ENCODE peak calls at places on chromosomes 7 and 10, in seven cellular contexts. Q, O, M, S, E, V and C are unnamed samples.

GRCh38 chr7:97845622-97846203 is 26.5 kb downstream of the ASNS start:
- DNase-seq in O (no peak), V (peak; percentile 16), E (no peak), Q (peak; percentile 24), S (peak; percentile 38), M (peak; percentile 16), C (peak; percentile 17)

GRCh38 chr7:86226191-86226590 is 417.5 kb upstream of the GRM3 start:
- DNase-seq in V (no peak), O (no peak), M (no peak), S (no peak), E (no peak), Q (no peak), C (no peak)

GRCh38 chr7:157027568-157028527 is 17.4 kb upstream of the MNX1 start:
- DNase-seq in S (no peak), E (no peak), Q (peak; percentile 9), V (no peak), O (no peak), M (no peak), C (peak; percentile 43)

GRCh38 chr7:64888901-64889685 is 14.0 kb upstream of the ZNF273 start:
- DNase-seq in S (no peak), Q (no peak), E (peak; percentile 60), O (no peak), V (no peak), M (no peak), C (no peak)

GRCh38 chr7:38224392-38224791 is 46.3 kb downstream of the STARD3NL start:
- DNase-seq in E (no peak), S (no peak), M (no peak), V (no peak), Q (no peak), O (no peak), C (no peak)

GRCh38 chr10:77163670-77164348 is 473.8 kb downstream of the KCNMA1 start:
- DNase-seq in E (peak; percentile 61), Q (peak; percentile 98), M (peak; percentile 67), S (no peak), O (peak; percentile 80), V (peak; percentile 99), C (no peak)

GRCh38 chr7:114842551-114843065 is 79.3 kb upstream of the MDFIC start:
- DNase-seq in E (no peak), S (no peak), O (no peak), Q (no peak), M (no peak), V (no peak), C (no peak)

GRCh38 chr7:98864726-98865420 is 4.9 kb downstream of the TMEM130 start:
- DNase-seq in Q (no peak), M (no peak), O (no peak), V (no peak), S (no peak), E (no peak), C (no peak)

GRCh38 chr7:94698275-94698674 is 42.3 kb upstream of the SGCE start:
- DNase-seq in Q (peak; percentile 64), V (peak; percentile 64), O (no peak), S (no peak), E (no peak), M (peak; percentile 7), C (no peak)

GRCh38 chr7:27170936-27171635 is 3.0 kb downstream of the HOXA10 start:
- DNase-seq in O (peak; percentile 51), V (no peak), Q (no peak), E (no peak), M (no peak), S (no peak), C (no peak)

GRCh38 chr10:43585046-43585445 is 10.6 kb upstream of the ZNF239 start:
- DNase-seq in V (no peak), Q (peak; percentile 44), E (no peak), S (no peak), M (no peak), O (no peak), C (no peak)

GRCh38 chr10:124237282-124237975 is 144.0 kb upstream of the CHST15 start:
- DNase-seq in M (no peak), Q (no peak), O (peak; percentile 37), V (no peak), S (no peak), E (no peak), C (no peak)

GRCh38 chr10:79259834-79260233 is 87.4 kb upstream of the PPIF start:
- DNase-seq in S (no peak), Q (no peak), V (no peak), E (no peak), O (no peak), M (no peak), C (no peak)

GRCh38 chr10:50988792-50989191 is 85.5 kb upstream of the PRKG1 start:
- DNase-seq in Q (no peak), V (no peak), M (no peak), S (no peak), E (no peak), O (no peak), C (no peak)

GRCh38 chr10:12194752-12195271 is 879 bp downstream of the NUDT5 start:
- DNase-seq in M (no peak), Q (peak; percentile 22), V (peak; percentile 51), E (peak; percentile 54), S (peak; percentile 46), O (peak; percentile 69), C (peak; percentile 17)

GRCh38 chr7:149615690-149616270 is 118.2 kb upstream of the ZNF746 start:
- DNase-seq in S (no peak), V (no peak), E (no peak), Q (no peak), M (no peak), O (no peak), C (no peak)

GRCh38 chr10:77386833-77387232 is 250.8 kb downstream of the KCNMA1 start:
- DNase-seq in M (no peak), V (peak; percentile 74), E (no peak), Q (peak; percentile 57), O (peak; percentile 75), S (no peak), C (no peak)

GRCh38 chr10:125448596-125448995 is 234.4 kb downstream of the TEX36 start:
- DNase-seq in Q (no peak), M (peak; percentile 28), V (no peak), E (peak; percentile 47), S (peak; percentile 8), O (no peak), C (peak; percentile 56)

GRCh38 chr7:150955519-150956394 is 22.4 kb downstream of the KCNH2 start:
- DNase-seq in O (no peak), S (no peak), M (no peak), V (no peak), E (peak; percentile 51), Q (no peak), C (no peak)

GRCh38 chr10:124657806-124658205 is 86.4 kb downstream of the FAM53B start:
- DNase-seq in Q (no peak), M (no peak), E (no peak), O (no peak), S (no peak), V (peak; percentile 38), C (no peak)

GRCh38 chr10:102519246-102519805 is 15.6 kb downstream of the SUFU start:
- DNase-seq in E (no peak), O (no peak), S (no peak), Q (no peak), M (no peak), V (no peak), C (no peak)

GRCh38 chr7:103660455-103661371 is 214.7 kb upstream of the SLC26A5 start:
- DNase-seq in S (no peak), E (no peak), Q (peak; percentile 44), V (peak; percentile 46), O (no peak), M (no peak), C (peak; percentile 22)

GRCh38 chr7:13725591-13725990 is 263.9 kb downstream of the ETV1 start:
- DNase-seq in M (no peak), O (no peak), E (no peak), Q (no peak), V (no peak), S (no peak), C (no peak)
- TF ChIP-seq CTCF in M (peak; percentile 15), O (no peak), E (no peak), Q (peak; percentile 69), V (no peak), S (no peak), C (peak; percentile 43)

GRCh38 chr7:1549357-1550004 is 6.5 kb downstream of the TMEM184A start:
- DNase-seq in M (no peak), O (no peak), S (no peak), V (no peak), Q (no peak), E (no peak), C (no peak)

GRCh38 chr7:1548944-1549343 is 7.1 kb downstream of the TMEM184A start:
- DNase-seq in Q (no peak), E (no peak), O (no peak), V (no peak), M (no peak), S (no peak), C (no peak)

GRCh38 chr7:1546909-1547776 is 8.9 kb downstream of the TMEM184A start:
- DNase-seq in V (no peak), S (no peak), E (no peak), O (no peak), Q (no peak), M (no peak), C (no peak)

GRCh38 chr7:1547777-1548437 is 8.1 kb downstream of the TMEM184A start:
- DNase-seq in M (no peak), E (no peak), S (no peak), V (no peak), Q (no peak), O (no peak), C (no peak)

DNA sequence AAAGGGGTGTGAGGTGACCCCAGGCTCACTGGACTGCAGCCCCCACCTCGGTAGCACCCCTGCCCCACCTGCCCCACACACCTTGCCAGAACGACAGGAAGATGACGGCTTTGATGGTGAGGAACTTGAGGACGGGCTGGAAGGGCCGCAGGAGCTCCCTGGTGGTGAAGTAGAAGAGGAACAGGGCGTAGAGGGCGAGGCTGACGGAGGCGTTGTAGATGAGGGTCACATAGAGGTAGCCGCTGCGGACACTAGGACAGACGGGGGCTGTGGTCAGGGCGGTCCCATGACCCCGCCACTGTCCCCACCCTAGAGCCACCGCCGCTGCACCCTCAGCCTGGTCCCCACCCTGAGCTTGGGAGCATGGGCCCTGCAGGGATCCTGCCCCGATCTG is 7.6 kb downstream of the TMEM184A start:
- DNase-seq in V (no peak), E (no peak), M (no peak), Q (no peak), O (no peak), S (no peak), C (no peak)
- TF ChIP-seq CTCF in V (peak; percentile 47), E (no peak), M (no peak), Q (peak; percentile 31), O (no peak), S (peak; percentile 37), C (peak; percentile 37)

DNA sequence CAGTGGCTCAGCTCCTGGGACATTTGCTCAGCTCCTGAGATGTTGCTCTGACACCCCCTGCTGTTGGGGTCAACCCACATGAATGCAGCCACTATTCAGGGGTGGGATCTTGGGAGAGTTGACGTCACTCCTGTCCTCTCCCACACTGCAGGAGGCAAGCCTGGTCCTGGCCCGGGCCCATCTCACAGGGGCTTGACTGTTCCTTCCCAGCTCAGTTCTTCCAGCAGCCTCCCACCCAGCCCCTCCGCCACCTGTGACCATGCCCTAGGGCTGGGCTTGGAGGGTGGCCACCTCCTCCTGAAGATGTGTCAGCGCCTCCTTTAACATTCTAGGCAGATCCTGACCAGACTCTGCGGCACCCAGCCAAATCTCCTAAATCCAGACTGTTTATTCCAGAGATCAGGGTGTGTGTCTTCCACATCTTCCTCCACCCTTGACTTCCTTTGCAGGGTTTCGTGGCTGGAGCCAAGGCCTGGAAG is 19.1 kb upstream of the OPALIN start:
- DNase-seq in M (no peak), O (no peak), Q (peak; percentile 13), E (no peak), S (peak; percentile 16), V (peak; percentile 45), C (no peak)
- TF ChIP-seq CTCF in M (no peak), O (no peak), Q (peak; percentile 21), E (no peak), S (peak; percentile 43), V (no peak), C (no peak)

GRCh38 chr10:99548041-99548530 is 15.3 kb downstream of the NKX2-3 start:
- DNase-seq in O (no peak), E (no peak), S (peak; percentile 25), M (peak; percentile 75), V (peak; percentile 20), Q (peak; percentile 34), C (no peak)
- TF ChIP-seq CTCF in O (no peak), E (no peak), S (peak; percentile 60), M (peak; percentile 39), V (peak; percentile 60), Q (peak; percentile 65), C (no peak)